ENCODE peak calls at places on chromosomes 7 and 10, in eight cellular contexts. One of them, this sample, is unnamed. For H3K27me3, the result is how much of the 10 kb centered on the place peaks cover.

GRCh38 chr10:96765406-96766240 is 45.3 kb upstream of the PIK3AP1 start:
- DNase-seq in transverse colon: peak
- DNase-seq in esophagus squamous epithelium: no peak
- DNase-seq in endothelial cell of umbilical vein: peak
- DNase-seq in Peyer's patch: peak
- DNase-seq in H1: peak
- DNase-seq in IMR-90: peak
- DNase-seq in stomach: peak
- DNase-seq in this sample: peak

GRCh38 chr10:29980084-29980483 is 79.3 kb downstream of the JCAD start:
- DNase-seq in transverse colon: no peak
- DNase-seq in esophagus squamous epithelium: no peak
- DNase-seq in endothelial cell of umbilical vein: no peak
- DNase-seq in Peyer's patch: no peak
- DNase-seq in H1: no peak
- DNase-seq in IMR-90: no peak
- DNase-seq in stomach: peak
- DNase-seq in this sample: no peak

GRCh38 chr7:4265056-4265455 is 417.0 kb upstream of the FOXK1 start:
- DNase-seq in transverse colon: no peak
- DNase-seq in esophagus squamous epithelium: no peak
- DNase-seq in endothelial cell of umbilical vein: no peak
- DNase-seq in Peyer's patch: no peak
- DNase-seq in H1: peak
- DNase-seq in IMR-90: no peak
- DNase-seq in stomach: no peak
- DNase-seq in this sample: no peak

GRCh38 chr7:80243425-80243824 is 108.8 kb downstream of the GNAI1 start:
- DNase-seq in transverse colon: no peak
- DNase-seq in esophagus squamous epithelium: no peak
- DNase-seq in endothelial cell of umbilical vein: no peak
- DNase-seq in Peyer's patch: no peak
- DNase-seq in H1: no peak
- DNase-seq in IMR-90: no peak
- DNase-seq in stomach: no peak
- DNase-seq in this sample: no peak

GRCh38 chr10:86361134-86362128 is 5.2 kb downstream of the GRID1 start:
- DNase-seq in transverse colon: peak
- DNase-seq in esophagus squamous epithelium: no peak
- DNase-seq in endothelial cell of umbilical vein: no peak
- DNase-seq in Peyer's patch: no peak
- DNase-seq in H1: no peak
- DNase-seq in IMR-90: no peak
- DNase-seq in stomach: no peak
- DNase-seq in this sample: no peak

GRCh38 chr10:49115015-49115795 is at the start of gene VSTM4:
- DNase-seq in transverse colon: no peak
- DNase-seq in esophagus squamous epithelium: no peak
- DNase-seq in endothelial cell of umbilical vein: peak
- DNase-seq in Peyer's patch: no peak
- DNase-seq in H1: peak
- DNase-seq in IMR-90: peak
- DNase-seq in stomach: no peak
- DNase-seq in this sample: no peak

GRCh38 chr7:99014113-99014985 is 129.6 kb downstream of the SMURF1 start:
- DNase-seq in transverse colon: no peak
- DNase-seq in esophagus squamous epithelium: no peak
- DNase-seq in endothelial cell of umbilical vein: no peak
- DNase-seq in Peyer's patch: peak
- DNase-seq in H1: no peak
- DNase-seq in IMR-90: no peak
- DNase-seq in stomach: peak
- DNase-seq in this sample: no peak

GRCh38 chr7:121447939-121448338 is 51.8 kb upstream of the FAM3C start:
- DNase-seq in transverse colon: no peak
- DNase-seq in esophagus squamous epithelium: no peak
- DNase-seq in endothelial cell of umbilical vein: peak
- DNase-seq in Peyer's patch: no peak
- DNase-seq in H1: no peak
- DNase-seq in IMR-90: no peak
- DNase-seq in stomach: no peak
- DNase-seq in this sample: no peak

GRCh38 chr10:77974396-77975074 is 48.0 kb upstream of the DLG5 start:
- DNase-seq in transverse colon: peak
- DNase-seq in esophagus squamous epithelium: no peak
- DNase-seq in endothelial cell of umbilical vein: peak
- DNase-seq in Peyer's patch: no peak
- DNase-seq in H1: peak
- DNase-seq in IMR-90: peak
- DNase-seq in stomach: peak
- DNase-seq in this sample: no peak

GRCh38 chr7:91379246-91379645 is 115.0 kb downstream of the FZD1 start:
- DNase-seq in transverse colon: no peak
- DNase-seq in esophagus squamous epithelium: no peak
- DNase-seq in endothelial cell of umbilical vein: no peak
- DNase-seq in Peyer's patch: no peak
- DNase-seq in H1: no peak
- DNase-seq in IMR-90: no peak
- DNase-seq in stomach: no peak
- DNase-seq in this sample: no peak

GRCh38 chr7:134327896-134328295 is 11.2 kb upstream of the SLC35B4 start:
- DNase-seq in transverse colon: peak
- DNase-seq in esophagus squamous epithelium: no peak
- DNase-seq in endothelial cell of umbilical vein: peak
- DNase-seq in Peyer's patch: peak
- DNase-seq in H1: peak
- DNase-seq in IMR-90: peak
- DNase-seq in stomach: no peak
- DNase-seq in this sample: no peak

GRCh38 chr10:100357073-100357858 is 10.2 kb downstream of the SCD start:
- DNase-seq in transverse colon: no peak
- DNase-seq in esophagus squamous epithelium: no peak
- DNase-seq in endothelial cell of umbilical vein: no peak
- DNase-seq in Peyer's patch: no peak
- DNase-seq in H1: no peak
- DNase-seq in IMR-90: no peak
- DNase-seq in stomach: no peak
- DNase-seq in this sample: no peak

GRCh38 chr7:47549397-47549796 is 32.5 kb downstream of the TNS3 start:
- DNase-seq in transverse colon: no peak
- DNase-seq in esophagus squamous epithelium: no peak
- DNase-seq in endothelial cell of umbilical vein: no peak
- DNase-seq in Peyer's patch: no peak
- DNase-seq in H1: no peak
- DNase-seq in IMR-90: no peak
- DNase-seq in stomach: no peak
- DNase-seq in this sample: no peak

GRCh38 chr7:94458041-94458440 is 51.6 kb upstream of the CASD1 start:
- DNase-seq in transverse colon: no peak
- DNase-seq in esophagus squamous epithelium: no peak
- DNase-seq in endothelial cell of umbilical vein: no peak
- DNase-seq in Peyer's patch: no peak
- DNase-seq in H1: no peak
- DNase-seq in IMR-90: no peak
- DNase-seq in stomach: no peak
- DNase-seq in this sample: no peak

GRCh38 chr10:44963772-44964633 is 4.4 kb downstream of the RASSF4 start:
- DNase-seq in transverse colon: no peak
- DNase-seq in esophagus squamous epithelium: no peak
- DNase-seq in endothelial cell of umbilical vein: no peak
- DNase-seq in Peyer's patch: peak
- DNase-seq in H1: peak
- DNase-seq in IMR-90: no peak
- DNase-seq in stomach: peak
- DNase-seq in this sample: peak

GRCh38 chr10:33413093-33413442 is 78.6 kb upstream of the NRP1 start:
- DNase-seq in transverse colon: no peak
- DNase-seq in esophagus squamous epithelium: no peak
- DNase-seq in endothelial cell of umbilical vein: peak
- DNase-seq in Peyer's patch: no peak
- DNase-seq in H1: no peak
- DNase-seq in IMR-90: no peak
- DNase-seq in stomach: no peak
- DNase-seq in this sample: no peak

GRCh38 chr7:7329321-7329720 is 147.0 kb downstream of the C1GALT1 start:
- DNase-seq in transverse colon: no peak
- DNase-seq in esophagus squamous epithelium: no peak
- DNase-seq in endothelial cell of umbilical vein: no peak
- DNase-seq in Peyer's patch: no peak
- DNase-seq in H1: no peak
- DNase-seq in IMR-90: no peak
- DNase-seq in stomach: no peak
- DNase-seq in this sample: peak

GRCh38 chr7:4078580-4078979 is 603.5 kb upstream of the FOXK1 start:
- DNase-seq in transverse colon: no peak
- DNase-seq in esophagus squamous epithelium: no peak
- DNase-seq in endothelial cell of umbilical vein: no peak
- DNase-seq in Peyer's patch: no peak
- DNase-seq in H1: peak
- DNase-seq in IMR-90: no peak
- DNase-seq in stomach: peak
- DNase-seq in this sample: no peak

GRCh38 chr7:106778656-106779250 is 86.3 kb upstream of the PIK3CG start:
- DNase-seq in transverse colon: no peak
- DNase-seq in esophagus squamous epithelium: no peak
- DNase-seq in endothelial cell of umbilical vein: no peak
- DNase-seq in Peyer's patch: no peak
- DNase-seq in H1: no peak
- DNase-seq in IMR-90: peak
- DNase-seq in stomach: no peak
- DNase-seq in this sample: no peak

GRCh38 chr7:45394117-45394708 is 180.0 kb upstream of the ADCY1 start:
- DNase-seq in transverse colon: no peak
- DNase-seq in esophagus squamous epithelium: no peak
- DNase-seq in endothelial cell of umbilical vein: no peak
- DNase-seq in Peyer's patch: no peak
- DNase-seq in H1: no peak
- DNase-seq in IMR-90: no peak
- DNase-seq in stomach: no peak
- DNase-seq in this sample: no peak

GRCh38 chr10:70838270-70838669 is 22.5 kb downstream of the SGPL1 start:
- DNase-seq in transverse colon: no peak
- DNase-seq in esophagus squamous epithelium: no peak
- DNase-seq in endothelial cell of umbilical vein: no peak
- DNase-seq in Peyer's patch: no peak
- DNase-seq in H1: no peak
- DNase-seq in IMR-90: no peak
- DNase-seq in stomach: no peak
- DNase-seq in this sample: no peak
- H3K27me3 ChIP-seq in transverse colon: under half
- H3K27me3 ChIP-seq in esophagus squamous epithelium: under half
- H3K27me3 ChIP-seq in endothelial cell of umbilical vein: under half
- H3K27me3 ChIP-seq in Peyer's patch: under half
- H3K27me3 ChIP-seq in H1: under half
- H3K27me3 ChIP-seq in IMR-90: under half
- H3K27me3 ChIP-seq in stomach: under half
- H3K27me3 ChIP-seq in this sample: under half

DNA sequence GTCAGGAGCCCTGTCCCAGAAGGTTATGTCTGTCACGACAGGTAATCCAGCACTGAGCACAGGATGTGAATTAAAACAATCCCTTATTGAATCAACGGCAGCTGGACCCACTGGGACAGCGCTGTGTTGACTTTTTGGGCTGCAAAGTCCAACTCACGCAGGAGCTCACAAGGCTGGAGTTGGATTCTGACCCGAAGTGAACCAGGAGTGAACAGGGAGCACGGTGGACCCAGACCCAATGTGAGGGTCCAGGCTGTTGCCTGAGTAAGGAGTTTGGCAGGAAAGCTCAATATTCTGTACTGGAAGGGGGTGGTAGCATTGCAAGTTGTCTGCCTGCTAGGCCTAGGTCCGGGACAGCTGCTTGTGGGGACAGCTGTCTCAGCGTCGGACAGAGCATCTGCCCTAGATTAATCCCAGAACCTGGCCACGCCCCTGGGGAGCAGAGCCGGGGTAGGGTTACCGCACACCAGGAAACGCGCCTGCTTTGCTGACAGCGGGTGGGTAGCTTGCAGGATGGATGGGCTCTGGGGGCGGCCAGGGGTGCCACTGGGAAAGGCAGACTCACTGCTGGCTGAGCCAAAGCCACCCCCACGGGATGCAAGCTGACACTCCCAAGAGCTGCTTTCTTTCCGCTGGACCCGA is 24.0 kb downstream of the COL26A1 start:
- DNase-seq in transverse colon: no peak
- DNase-seq in esophagus squamous epithelium: no peak
- DNase-seq in endothelial cell of umbilical vein: no peak
- DNase-seq in Peyer's patch: peak
- DNase-seq in H1: peak
- DNase-seq in IMR-90: peak
- DNase-seq in stomach: no peak
- DNase-seq in this sample: no peak
- TF ChIP-seq POLR2A in transverse colon: no peak
- TF ChIP-seq POLR2A in esophagus squamous epithelium: no peak
- TF ChIP-seq POLR2A in endothelial cell of umbilical vein: no peak
- TF ChIP-seq POLR2A in Peyer's patch: no peak
- TF ChIP-seq POLR2A in H1: no peak
- TF ChIP-seq POLR2A in IMR-90: no peak
- TF ChIP-seq POLR2A in stomach: no peak
- TF ChIP-seq POLR2A in this sample: no peak

DNA sequence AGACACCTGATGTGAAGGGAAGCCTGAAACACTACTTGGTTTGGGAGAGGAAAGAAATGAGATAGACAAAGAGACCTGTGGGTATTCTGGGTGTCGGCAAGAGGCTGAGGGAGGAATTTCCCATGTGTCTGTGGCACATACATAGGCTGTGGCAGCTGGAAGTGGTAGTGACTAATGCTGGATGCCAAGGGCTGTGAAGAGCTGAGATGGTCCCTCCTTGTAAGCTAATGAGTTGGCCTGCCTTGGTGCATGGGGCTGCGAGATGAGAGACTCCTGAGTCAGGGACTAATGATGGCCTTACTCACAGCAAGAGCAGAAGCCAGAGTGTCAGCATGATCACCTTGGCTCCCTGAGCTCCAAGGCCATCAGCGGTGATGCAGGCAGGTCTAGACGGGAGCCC is 119.0 kb upstream of the EEPD1 start:
- DNase-seq in transverse colon: no peak
- DNase-seq in esophagus squamous epithelium: no peak
- DNase-seq in endothelial cell of umbilical vein: no peak
- DNase-seq in Peyer's patch: no peak
- DNase-seq in H1: no peak
- DNase-seq in IMR-90: peak
- DNase-seq in stomach: no peak
- DNase-seq in this sample: no peak
- H3K27ac ChIP-seq in transverse colon: no peak
- H3K27ac ChIP-seq in esophagus squamous epithelium: no peak
- H3K27ac ChIP-seq in endothelial cell of umbilical vein: no peak
- H3K27ac ChIP-seq in Peyer's patch: no peak
- H3K27ac ChIP-seq in H1: no peak
- H3K27ac ChIP-seq in IMR-90: no peak
- H3K27ac ChIP-seq in stomach: no peak
- H3K27ac ChIP-seq in this sample: no peak

DNA sequence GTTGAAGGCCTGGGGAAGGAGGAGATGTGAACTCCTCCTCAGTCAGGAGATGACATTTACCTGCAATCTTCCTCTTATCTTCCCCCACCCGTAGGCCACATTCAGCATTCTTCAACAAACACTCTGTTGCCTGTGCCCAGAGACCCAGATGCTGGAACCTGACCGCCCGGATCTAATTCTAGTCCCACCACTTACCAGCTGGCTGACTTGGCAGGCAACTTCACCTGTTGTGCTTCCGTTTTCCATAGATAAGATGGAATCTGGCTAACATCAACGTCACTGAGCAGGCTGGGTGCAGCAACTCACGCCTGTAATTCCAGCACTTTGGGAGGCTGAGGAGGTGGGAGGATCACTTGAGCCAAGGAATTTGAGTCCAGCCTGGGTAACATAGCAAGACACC is 21.3 kb upstream of the FXYD4 start:
- DNase-seq in transverse colon: peak
- DNase-seq in esophagus squamous epithelium: no peak
- DNase-seq in endothelial cell of umbilical vein: no peak
- DNase-seq in Peyer's patch: no peak
- DNase-seq in H1: no peak
- DNase-seq in IMR-90: no peak
- DNase-seq in stomach: peak
- DNase-seq in this sample: no peak
- H3K27me3 ChIP-seq in transverse colon: under half
- H3K27me3 ChIP-seq in esophagus squamous epithelium: under half
- H3K27me3 ChIP-seq in endothelial cell of umbilical vein: under half
- H3K27me3 ChIP-seq in Peyer's patch: under half
- H3K27me3 ChIP-seq in H1: under half
- H3K27me3 ChIP-seq in IMR-90: under half
- H3K27me3 ChIP-seq in stomach: under half
- H3K27me3 ChIP-seq in this sample: under half